ENCODE peak calls at places on chromosomes 6 and 20, in nine cellular contexts. One of them, this sample, is unnamed.

GRCh38 chr20:63885264-63886053 is 9.5 kb upstream of the DNAJC5 start:
- DNase-seq in epithelial cell of prostate: no peak
- DNase-seq in lung: no peak
- DNase-seq in skeletal muscle cell: no peak
- DNase-seq in posterior vena cava: no peak
- DNase-seq in left ventricle myocardium superior: no peak
- DNase-seq in Peyer's patch: no peak
- DNase-seq in NCI-H2171 treated with DMSO at 0.1 percent for 48 hours: no peak
- DNase-seq in choroid plexus epithelial cell: no peak
- DNase-seq in this sample: no peak

GRCh38 chr20:38049800-38050199 is 16.3 kb downstream of the RPRD1B start:
- DNase-seq in NCI-H2171 treated with DMSO at 0.1 percent for 48 hours: no peak
- DNase-seq in Peyer's patch: no peak
- DNase-seq in skeletal muscle cell: peak; percentile 26
- DNase-seq in epithelial cell of prostate: peak; percentile 27
- DNase-seq in choroid plexus epithelial cell: peak; percentile 82
- DNase-seq in lung: no peak
- DNase-seq in posterior vena cava: no peak
- DNase-seq in left ventricle myocardium superior: no peak
- DNase-seq in this sample: no peak

GRCh38 chr6:52216932-52217331 is 27.4 kb downstream of the IL17F start:
- DNase-seq in posterior vena cava: no peak
- DNase-seq in skeletal muscle cell: no peak
- DNase-seq in Peyer's patch: no peak
- DNase-seq in lung: no peak
- DNase-seq in choroid plexus epithelial cell: no peak
- DNase-seq in left ventricle myocardium superior: no peak
- DNase-seq in epithelial cell of prostate: no peak
- DNase-seq in NCI-H2171 treated with DMSO at 0.1 percent for 48 hours: no peak
- DNase-seq in this sample: no peak

GRCh38 chr6:24658573-24659511 is 7.9 kb downstream of the TDP2 start:
- DNase-seq in left ventricle myocardium superior: no peak
- DNase-seq in NCI-H2171 treated with DMSO at 0.1 percent for 48 hours: no peak
- DNase-seq in skeletal muscle cell: peak; percentile 81
- DNase-seq in lung: no peak
- DNase-seq in epithelial cell of prostate: no peak
- DNase-seq in choroid plexus epithelial cell: peak; percentile 97
- DNase-seq in posterior vena cava: no peak
- DNase-seq in Peyer's patch: no peak
- DNase-seq in this sample: no peak

GRCh38 chr6:7254980-7255825 is 57.8 kb downstream of the SSR1 start:
- DNase-seq in posterior vena cava: peak; percentile 76
- DNase-seq in Peyer's patch: no peak
- DNase-seq in epithelial cell of prostate: no peak
- DNase-seq in left ventricle myocardium superior: peak; percentile 56
- DNase-seq in choroid plexus epithelial cell: no peak
- DNase-seq in lung: no peak
- DNase-seq in NCI-H2171 treated with DMSO at 0.1 percent for 48 hours: no peak
- DNase-seq in skeletal muscle cell: no peak
- DNase-seq in this sample: peak; percentile 69

GRCh38 chr20:4320284-4320683 is 304.9 kb upstream of the RNF24 start:
- DNase-seq in left ventricle myocardium superior: no peak
- DNase-seq in epithelial cell of prostate: no peak
- DNase-seq in lung: peak; percentile 39
- DNase-seq in choroid plexus epithelial cell: no peak
- DNase-seq in posterior vena cava: no peak
- DNase-seq in NCI-H2171 treated with DMSO at 0.1 percent for 48 hours: no peak
- DNase-seq in skeletal muscle cell: no peak
- DNase-seq in Peyer's patch: no peak
- DNase-seq in this sample: peak; percentile 39

GRCh38 chr20:23106271-23106851 is 20.2 kb upstream of the CD93 start:
- DNase-seq in choroid plexus epithelial cell: peak; percentile 60
- DNase-seq in skeletal muscle cell: no peak
- DNase-seq in Peyer's patch: no peak
- DNase-seq in epithelial cell of prostate: no peak
- DNase-seq in posterior vena cava: peak; percentile 76
- DNase-seq in lung: no peak
- DNase-seq in NCI-H2171 treated with DMSO at 0.1 percent for 48 hours: no peak
- DNase-seq in left ventricle myocardium superior: no peak
- DNase-seq in this sample: no peak

GRCh38 chr20:42186337-42186736 is 568.2 kb upstream of the CHD6 start:
- DNase-seq in skeletal muscle cell: no peak
- DNase-seq in posterior vena cava: no peak
- DNase-seq in lung: no peak
- DNase-seq in epithelial cell of prostate: no peak
- DNase-seq in left ventricle myocardium superior: no peak
- DNase-seq in Peyer's patch: no peak
- DNase-seq in choroid plexus epithelial cell: no peak
- DNase-seq in NCI-H2171 treated with DMSO at 0.1 percent for 48 hours: no peak
- DNase-seq in this sample: no peak

GRCh38 chr6:113825776-113826175 is 31.4 kb upstream of the MARCKS start:
- DNase-seq in left ventricle myocardium superior: peak; percentile 93
- DNase-seq in epithelial cell of prostate: no peak
- DNase-seq in skeletal muscle cell: peak; percentile 68
- DNase-seq in choroid plexus epithelial cell: peak; percentile 68
- DNase-seq in NCI-H2171 treated with DMSO at 0.1 percent for 48 hours: peak; percentile 85
- DNase-seq in Peyer's patch: peak; percentile 60
- DNase-seq in posterior vena cava: peak; percentile 87
- DNase-seq in lung: peak; percentile 35
- DNase-seq in this sample: no peak

GRCh38 chr20:50165687-50166554 is 12.4 kb upstream of the PEDS1 start:
- DNase-seq in lung: peak; percentile 97
- DNase-seq in left ventricle myocardium superior: peak; percentile 95
- DNase-seq in choroid plexus epithelial cell: peak; percentile 100
- DNase-seq in skeletal muscle cell: peak; percentile 100
- DNase-seq in posterior vena cava: peak; percentile 98
- DNase-seq in epithelial cell of prostate: peak; percentile 99
- DNase-seq in Peyer's patch: peak; percentile 95
- DNase-seq in NCI-H2171 treated with DMSO at 0.1 percent for 48 hours: peak; percentile 100
- DNase-seq in this sample: peak; percentile 82

GRCh38 chr6:54291738-54292137 is 16.5 kb upstream of the TINAG start:
- DNase-seq in posterior vena cava: no peak
- DNase-seq in lung: no peak
- DNase-seq in choroid plexus epithelial cell: peak; percentile 57
- DNase-seq in left ventricle myocardium superior: no peak
- DNase-seq in skeletal muscle cell: no peak
- DNase-seq in epithelial cell of prostate: peak; percentile 68
- DNase-seq in NCI-H2171 treated with DMSO at 0.1 percent for 48 hours: no peak
- DNase-seq in Peyer's patch: no peak
- DNase-seq in this sample: no peak

GRCh38 chr6:142696689-142697088 is 248.3 kb downstream of the HIVEP2 start:
- DNase-seq in Peyer's patch: no peak
- DNase-seq in posterior vena cava: peak; percentile 68
- DNase-seq in NCI-H2171 treated with DMSO at 0.1 percent for 48 hours: no peak
- DNase-seq in choroid plexus epithelial cell: no peak
- DNase-seq in lung: peak; percentile 49
- DNase-seq in left ventricle myocardium superior: peak; percentile 30
- DNase-seq in epithelial cell of prostate: peak; percentile 20
- DNase-seq in skeletal muscle cell: no peak
- DNase-seq in this sample: no peak

GRCh38 chr6:72624557-72625160 is 2.8 kb downstream of the KCNQ5 start:
- DNase-seq in choroid plexus epithelial cell: peak; percentile 34
- DNase-seq in lung: no peak
- DNase-seq in epithelial cell of prostate: no peak
- DNase-seq in skeletal muscle cell: no peak
- DNase-seq in posterior vena cava: no peak
- DNase-seq in Peyer's patch: no peak
- DNase-seq in left ventricle myocardium superior: no peak
- DNase-seq in NCI-H2171 treated with DMSO at 0.1 percent for 48 hours: peak; percentile 33
- DNase-seq in this sample: peak; percentile 36